ENCODE peak calls at places on chromosome 22, in five cellular contexts. M, Y, N, X and W are unnamed samples.

GRCh38 chr22:37535159-37535558 is 15.9 kb upstream of the CARD10 start:
- DNase-seq in M (no peak), N (no peak), Y (no peak), X (no peak), W (no peak)

GRCh38 chr22:37968452-37969251 is 15.2 kb downstream of the POLR2F start:
- DNase-seq in N (no peak), X (no peak), M (no peak), Y (no peak), W (no peak)

GRCh38 chr22:41808400-41808799 is 7.9 kb downstream of the CCDC134 start:
- DNase-seq in N (no peak), X (no peak), Y (no peak), M (no peak), W (no peak)

GRCh38 chr22:43554694-43555365 is 143.0 kb downstream of the MPPED1 start:
- DNase-seq in Y (no peak), M (no peak), N (no peak), X (no peak), W (no peak)

GRCh38 chr22:28171135-28171534 is 252.1 kb upstream of the PITPNB start:
- DNase-seq in M (no peak), Y (no peak), N (no peak), X (no peak), W (no peak)

GRCh38 chr22:43978558-43978957 is 23.3 kb downstream of the SAMM50 start:
- DNase-seq in M (peak; percentile 75), N (no peak), X (no peak), Y (no peak), W (no peak)

GRCh38 chr22:40898850-40899357 is 37.0 kb upstream of the DNAJB7 start:
- DNase-seq in Y (no peak), N (peak; percentile 55), X (no peak), M (no peak), W (no peak)

GRCh38 chr22:38927033-38927789 is 30.2 kb upstream of the APOBEC3A start:
- DNase-seq in M (peak; percentile 91), N (peak; percentile 63), X (peak; percentile 49), Y (peak; percentile 75), W (peak; percentile 68)

GRCh38 chr22:38843201-38843715 is 570 bp downstream of the NPTXR start:
- DNase-seq in N (peak; percentile 64), X (no peak), M (peak; percentile 65), Y (no peak), W (no peak)

GRCh38 chr22:30921108-30921507 is 47.5 kb downstream of the MORC2 start:
- DNase-seq in M (no peak), N (no peak), X (no peak), Y (no peak), W (no peak)

GRCh38 chr22:39208013-39208680 is 36.6 kb downstream of the PDGFB start:
- DNase-seq in M (peak; percentile 17), Y (no peak), N (no peak), X (no peak), W (no peak)

GRCh38 chr22:50186789-50187523 is 1.2 kb downstream of the TRABD start:
- DNase-seq in X (no peak), N (no peak), Y (peak; percentile 56), M (no peak), W (no peak)

GRCh38 chr22:40922484-40923303 is 28.5 kb upstream of the RBX1 start:
- DNase-seq in X (no peak), M (no peak), N (peak; percentile 83), Y (no peak), W (peak; percentile 2)

GRCh38 chr22:42461511-42461910 is 29.3 kb upstream of the NFAM1 start:
- DNase-seq in Y (no peak), X (no peak), N (no peak), M (no peak), W (no peak)

GRCh38 chr22:42269407-42270177 is 861 bp downstream of the TCF20 start:
- DNase-seq in M (peak; percentile 85), Y (peak; percentile 87), X (no peak), N (peak; percentile 28), W (no peak)

GRCh38 chr22:20571078-20571503 is 63.7 kb downstream of the MED15 start:
- DNase-seq in M (no peak), Y (no peak), N (no peak), X (no peak), W (no peak)

GRCh38 chr22:43151251-43152000 is at the start of gene TSPO:
- DNase-seq in M (peak; percentile 81), Y (peak; percentile 86), X (peak; percentile 70), N (peak; percentile 38), W (peak; percentile 75)

GRCh38 chr22:49703391-49703926 is 124.2 kb downstream of the BRD1 start:
- DNase-seq in N (no peak), Y (no peak), X (peak; percentile 4), M (no peak), W (no peak)

GRCh38 chr22:18110194-18110943 is at the start of gene TUBA8:
- DNase-seq in N (peak; percentile 29), Y (peak; percentile 68), X (no peak), M (peak; percentile 66), W (peak; percentile 71)

GRCh38 chr22:42964994-42965699 is 49.8 kb downstream of the PACSIN2 start:
- DNase-seq in N (no peak), Y (no peak), X (no peak), M (no peak), W (no peak)

GRCh38 chr22:27152033-27152432 is 494.6 kb downstream of the MIAT start:
- DNase-seq in Y (no peak), N (peak; percentile 85), X (no peak), M (no peak), W (no peak)

GRCh38 chr22:50398698-50399648 is 55.8 kb downstream of the PPP6R2 start:
- DNase-seq in N (no peak), X (no peak), Y (peak; percentile 88), M (peak; percentile 82), W (no peak)

GRCh38 chr22:37639070-37639760 is at the start of gene SH3BP1:
- DNase-seq in M (peak; percentile 64), X (no peak), N (no peak), Y (no peak), W (no peak)

GRCh38 chr22:39239561-39240423 is 5.0 kb downstream of the PDGFB start:
- DNase-seq in X (no peak), M (peak; percentile 98), N (no peak), Y (peak; percentile 83), W (no peak)

GRCh38 chr22:19767427-19768380 is 7.1 kb downstream of the TBX1 start:
- DNase-seq in N (no peak), Y (peak; percentile 72), X (no peak), M (no peak), W (peak; percentile 17)

GRCh38 chr22:43270314-43270908 is 72.8 kb downstream of the SCUBE1 start:
- DNase-seq in N (no peak), M (no peak), X (no peak), Y (no peak), W (no peak)

GRCh38 chr22:44775862-44776261 is 23.5 kb downstream of the ARHGAP8 start:
- DNase-seq in N (no peak), Y (no peak), M (no peak), X (no peak), W (no peak)

GRCh38 chr22:43172191-43172590 is 14.7 kb downstream of the TTLL12 start:
- DNase-seq in M (no peak), X (no peak), N (no peak), Y (no peak), W (no peak)

GRCh38 chr22:47583959-47584562 is 821.6 kb downstream of the TBC1D22A start:
- DNase-seq in N (no peak), X (no peak), Y (no peak), M (no peak), W (no peak)
- H3K9me3 ChIP-seq in N (peaks cover 2% of the 10 kb centered on the region), X (no peaks in the 10 kb centered on the region), Y (no peaks in the 10 kb centered on the region), M (no peaks in the 10 kb centered on the region), W (no peaks in the 10 kb centered on the region)

GRCh38 chr22:22158965-22159364 is 85.6 kb upstream of the VPREB1 start:
- DNase-seq in N (no peak), X (no peak), M (no peak), Y (no peak), W (no peak)

GRCh38 chr22:22157500-22157822 is 87.1 kb upstream of the VPREB1 start:
- DNase-seq in Y (no peak), N (no peak), M (no peak), X (no peak), W (no peak)

GRCh38 chr22:22156716-22157499 is 87.7 kb upstream of the VPREB1 start:
- DNase-seq in N (peak; percentile 50), X (no peak), Y (peak; percentile 54), M (peak; percentile 77), W (peak; percentile 14)

GRCh38 chr22:22158207-22158816 is 86.3 kb upstream of the VPREB1 start:
- DNase-seq in Y (no peak), X (no peak), M (no peak), N (no peak), W (no peak)

DNA sequence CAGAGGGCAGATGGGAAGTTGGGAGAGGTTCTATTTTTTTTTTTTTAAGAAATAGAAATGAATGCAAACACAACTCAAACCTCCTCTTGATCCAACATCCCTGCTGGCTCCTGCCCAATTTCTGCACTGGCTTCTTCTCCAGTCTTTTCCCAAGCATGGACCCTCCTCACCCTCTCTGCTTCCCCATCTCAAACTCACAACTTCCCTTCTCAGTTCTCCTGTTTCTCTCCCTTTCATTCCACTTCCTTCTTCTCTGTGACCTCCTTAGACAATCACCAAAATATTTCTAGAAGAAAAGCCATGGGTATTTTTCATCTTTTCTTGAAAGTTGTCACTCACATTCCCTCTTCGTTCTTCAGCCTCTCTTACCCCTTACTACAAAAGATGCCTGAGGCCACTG is 85.2 kb upstream of the VPREB1 start:
- DNase-seq in M (no peak), X (no peak), Y (no peak), N (no peak), W (no peak)
- H3K4me1 ChIP-seq in M (peaks cover 5% of the 10 kb centered on the region), X (no peaks in the 10 kb centered on the region), Y (no peaks in the 10 kb centered on the region), N (no peaks in the 10 kb centered on the region), W (no peaks in the 10 kb centered on the region)

GRCh38 chr22:24592846-24593809 is at the start of gene LRRC75B:
- DNase-seq in Y (peak; percentile 98), M (peak; percentile 90), N (peak; percentile 77), X (peak; percentile 86), W (peak; percentile 71)
- TF ChIP-seq POLR2A in Y (peak; percentile 80), M (peak; percentile 60), N (no peak), X (peak; percentile 9), W (no peak)

DNA sequence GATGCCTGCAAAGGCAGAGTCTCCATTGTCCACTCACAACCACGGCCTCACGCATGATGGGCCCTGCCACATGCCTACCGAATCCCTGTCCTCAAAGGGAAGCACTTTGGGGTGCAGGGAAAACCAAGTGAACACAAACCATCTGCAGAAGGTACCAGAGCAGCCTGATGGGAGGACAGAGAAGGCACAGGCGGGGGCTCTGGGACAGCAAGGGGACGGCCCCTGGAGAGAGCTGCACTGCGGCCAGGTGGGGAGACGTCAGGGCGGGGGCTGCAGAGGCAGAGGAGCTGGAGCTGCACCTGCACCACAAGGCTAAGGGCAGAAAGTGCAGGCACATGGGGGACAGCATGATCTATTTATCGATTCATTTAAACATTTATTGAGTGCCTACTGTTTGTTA is 1056.0 kb downstream of the TBC1D22A start:
- DNase-seq in Y (no peak), M (no peak), X (no peak), N (no peak), W (no peak)
- H3K9me3 ChIP-seq in Y (no peaks in the 10 kb centered on the region), M (no peaks in the 10 kb centered on the region), X (no peaks in the 10 kb centered on the region), N (peaks cover 8% of the 10 kb centered on the region), W (no peaks in the 10 kb centered on the region)

GRCh38 chr22:29351891-29352290 is 36.4 kb upstream of the RASL10A start:
- DNase-seq in N (no peak), X (no peak), M (no peak), Y (peak; percentile 50), W (no peak)
- H3K4me1 ChIP-seq in N (no peaks in the 10 kb centered on the region), X (no peaks in the 10 kb centered on the region), M (peaks cover 5% of the 10 kb centered on the region), Y (no peaks in the 10 kb centered on the region), W (peaks cover 23% of the 10 kb centered on the region)

GRCh38 chr22:23913661-23914353 is 19.6 kb downstream of the MIF start:
- DNase-seq in X (peak; percentile 99), N (peak; percentile 99), Y (peak; percentile 100), M (peak; percentile 100), W (peak; percentile 98)
- TF ChIP-seq POLR2A in X (peak; percentile 40), N (peak; percentile 86), Y (peak; percentile 88), M (peak; percentile 94), W (peak; percentile 74)

GRCh38 chr22:48506506-48507145 is 1321.0 kb downstream of the BRD1 start:
- DNase-seq in X (no peak), M (no peak), Y (no peak), N (no peak), W (no peak)
- H3K9me3 ChIP-seq in X (no peaks in the 10 kb centered on the region), M (no peaks in the 10 kb centered on the region), Y (no peaks in the 10 kb centered on the region), N (peaks cover 6% of the 10 kb centered on the region), W (no peaks in the 10 kb centered on the region)